ENCODE peak calls at places on chromosomes 1 and 21, in nine cellular contexts. N, V, Z, D, I, X, E, W and O are unnamed samples.

GRCh38 chr1:211591980-211592493 is 13.1 kb upstream of the SLC30A1 start:
- DNase-seq in E (no peak), I (no peak), X (no peak), V (peak), D (no peak), Z (no peak), N (no peak), W (no peak), O (no peak)

GRCh38 chr1:28392027-28392652 is 22.6 kb downstream of the PHACTR4 start:
- DNase-seq in V (peak), W (no peak), D (peak), N (no peak), X (no peak), Z (no peak), E (no peak), I (no peak), O (no peak)

GRCh38 chr1:199460933-199461332 is 566.6 kb upstream of the NR5A2 start:
- DNase-seq in E (no peak), D (no peak), W (no peak), I (no peak), N (no peak), V (no peak), Z (no peak), X (no peak), O (no peak)

GRCh38 chr1:99004270-99005141 is at the start of gene PLPPR5:
- DNase-seq in D (no peak), X (no peak), N (peak), Z (peak), W (no peak), I (peak), V (peak), E (no peak), O (peak)

GRCh38 chr1:108949044-108949443 is 14.2 kb downstream of the CLCC1 start:
- DNase-seq in W (no peak), I (no peak), V (no peak), X (no peak), E (no peak), D (no peak), Z (no peak), N (no peak), O (no peak)

GRCh38 chr21:36461918-36462486 is 17.9 kb downstream of the CLDN14 start:
- DNase-seq in V (no peak), Z (no peak), X (no peak), N (no peak), D (no peak), W (no peak), I (peak), E (no peak), O (no peak)

GRCh38 chr1:203593723-203594122 is 32.9 kb upstream of the ATP2B4 start:
- DNase-seq in Z (peak), E (no peak), D (peak), W (no peak), X (no peak), I (peak), V (peak), N (no peak), O (peak)

GRCh38 chr21:25983745-25984144 is 186.8 kb downstream of the APP start:
- DNase-seq in W (no peak), E (no peak), Z (no peak), X (no peak), N (no peak), D (no peak), V (no peak), I (peak), O (no peak)

GRCh38 chr1:110572751-110573150 is 33.4 kb downstream of the KCNA2 start:
- DNase-seq in V (no peak), X (no peak), W (no peak), N (no peak), Z (no peak), D (no peak), I (no peak), E (no peak), O (no peak)

GRCh38 chr1:90727917-90728655 is 11.0 kb upstream of the BARHL2 start:
- DNase-seq in E (no peak), Z (no peak), V (no peak), W (no peak), X (no peak), N (no peak), I (no peak), D (no peak), O (no peak)

GRCh38 chr21:15210235-15210678 is 145.5 kb upstream of the NRIP1 start:
- DNase-seq in N (no peak), Z (peak), D (peak), V (peak), X (no peak), W (peak), E (peak), I (peak), O (no peak)

GRCh38 chr1:151593651-151594625 is 17.9 kb upstream of the SNX27 start:
- DNase-seq in X (no peak), Z (peak), E (peak), D (peak), N (peak), I (peak), V (peak), W (no peak), O (peak)

GRCh38 chr1:222288056-222288455 is 259.8 kb downstream of the HHIPL2 start:
- DNase-seq in E (no peak), Z (no peak), V (peak), X (no peak), I (no peak), D (peak), N (no peak), W (peak), O (no peak)

GRCh38 chr1:147760481-147761260 is at the start of gene GJA5:
- DNase-seq in E (no peak), N (no peak), W (no peak), D (no peak), Z (no peak), V (peak), X (no peak), I (no peak), O (no peak)

GRCh38 chr1:228371741-228372182 is 34.9 kb downstream of the TRIM11 start:
- DNase-seq in E (no peak), Z (no peak), I (no peak), N (no peak), V (no peak), W (no peak), D (no peak), X (no peak), O (no peak)

GRCh38 chr1:236673284-236673919 is 12.9 kb upstream of the ACTN2 start:
- DNase-seq in Z (no peak), N (no peak), V (no peak), E (no peak), W (no peak), X (no peak), I (no peak), D (no peak), O (no peak)

DNA sequence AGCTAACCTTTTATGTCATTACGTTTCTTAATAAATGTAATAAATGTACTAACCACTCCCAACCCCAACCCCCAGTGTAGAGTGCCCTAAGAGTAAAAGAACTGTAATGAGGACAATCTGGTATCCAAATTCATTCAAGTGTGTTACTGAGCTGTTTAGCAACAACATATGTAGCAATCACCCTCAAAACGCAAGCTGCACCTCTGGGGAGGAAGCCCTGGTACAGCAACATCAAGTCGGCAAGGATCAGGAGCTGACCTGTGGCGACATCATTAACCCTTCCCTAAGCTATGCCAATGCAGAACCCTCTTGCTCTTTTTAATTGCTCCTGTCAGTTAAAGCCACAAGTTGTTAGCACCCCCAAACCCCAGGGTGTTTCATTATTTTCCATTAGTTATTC is 47.1 kb downstream of the STX6 start:
- DNase-seq in D (no peak), X (no peak), I (no peak), V (no peak), Z (no peak), E (no peak), W (no peak), N (no peak), O (no peak)
- H3K4me3 ChIP-seq in D (no peak), X (no peak), I (no peak), V (no peak), Z (no peak), E (no peak), W (no peak), N (no peak), O (no peak)

GRCh38 chr1:2981981-2982614 is 39.2 kb upstream of the ACTRT2 start:
- DNase-seq in I (no peak), V (no peak), X (no peak), E (peak), D (no peak), W (no peak), N (no peak), Z (peak), O (no peak)

GRCh38 chr1:2983319-2983705 is 38.0 kb upstream of the ACTRT2 start:
- DNase-seq in D (no peak), X (no peak), N (no peak), W (no peak), I (no peak), V (no peak), Z (no peak), E (peak), O (no peak)

GRCh38 chr1:2981388-2981787 is 39.9 kb upstream of the ACTRT2 start:
- DNase-seq in X (no peak), I (no peak), N (no peak), W (no peak), V (no peak), Z (no peak), D (no peak), E (peak), O (no peak)

GRCh38 chr1:2983706-2984398 is 37.4 kb upstream of the ACTRT2 start:
- DNase-seq in I (no peak), X (no peak), N (no peak), E (no peak), V (no peak), Z (peak), W (no peak), D (no peak), O (no peak)

GRCh38 chr1:2982615-2983318 is 38.5 kb upstream of the ACTRT2 start:
- DNase-seq in E (peak), Z (peak), D (no peak), N (no peak), I (no peak), W (no peak), X (no peak), V (no peak), O (no peak)
- H3K27ac ChIP-seq in E (no peak), Z (no peak), D (no peak), N (no peak), I (no peak), W (no peak), X (no peak), V (no peak), O (no peak)

GRCh38 chr1:27098447-27099153 is 56.3 kb downstream of the SLC9A1 start:
- DNase-seq in V (no peak), Z (no peak), E (no peak), N (no peak), I (no peak), X (no peak), D (no peak), W (no peak), O (no peak)

GRCh38 chr1:27097484-27097917 is 57.4 kb downstream of the SLC9A1 start:
- DNase-seq in N (peak), W (no peak), V (peak), E (peak), D (peak), I (peak), X (no peak), Z (peak), O (peak)

GRCh38 chr1:27100797-27101491 is 54.0 kb downstream of the SLC9A1 start:
- DNase-seq in E (no peak), V (no peak), I (no peak), D (no peak), W (no peak), X (no peak), N (no peak), Z (no peak), O (no peak)

GRCh38 chr1:27099904-27100796 is 54.8 kb downstream of the SLC9A1 start:
- DNase-seq in V (peak), N (no peak), D (no peak), E (peak), Z (peak), I (no peak), X (no peak), W (no peak), O (peak)

DNA sequence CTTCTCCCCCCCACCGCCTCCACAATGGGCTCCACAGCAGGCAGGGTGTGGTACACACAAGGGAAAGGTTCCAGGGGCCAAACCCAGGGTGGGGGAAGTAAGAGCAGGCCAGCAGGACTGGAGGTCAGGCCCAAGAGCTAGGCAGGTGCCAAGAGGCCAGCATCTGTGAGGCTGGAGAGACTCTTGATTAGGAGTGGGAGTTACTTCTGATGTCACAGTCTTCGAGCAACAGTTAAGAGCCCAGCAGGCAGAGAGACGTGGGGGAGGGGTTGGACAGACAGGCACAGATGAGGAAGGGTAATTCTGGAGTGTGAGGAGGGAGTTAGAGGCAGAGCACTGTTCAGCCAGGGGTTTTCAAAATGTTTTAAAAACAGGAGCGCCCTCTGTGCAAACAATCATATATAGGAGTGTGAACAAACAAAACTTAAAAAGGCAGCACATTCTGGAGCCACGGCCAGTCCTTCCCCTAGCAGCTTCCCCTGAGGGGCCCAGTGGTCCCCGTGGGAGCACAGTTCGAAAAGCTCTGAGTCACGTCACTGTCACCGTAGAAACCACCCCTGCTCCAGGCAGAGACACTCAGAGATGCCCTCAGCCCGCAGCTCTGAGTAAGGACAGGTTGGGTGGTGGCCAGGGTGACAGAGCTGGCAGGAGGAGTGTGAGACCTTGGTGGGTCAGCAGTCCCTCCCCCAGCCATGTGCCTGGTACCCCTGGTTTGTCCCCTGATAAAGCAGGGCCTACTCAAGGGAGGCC is 55.6 kb downstream of the SLC9A1 start:
- DNase-seq in I (no peak), E (peak), D (peak), Z (peak), V (peak), X (no peak), N (peak), W (peak), O (peak)
- TF ChIP-seq CTCF in I (no peak), E (no peak), D (no peak), Z (no peak), V (no peak), X (no peak), N (no peak), W (no peak), O (no peak)

GRCh38 chr1:220894025-220894923 is 15.0 kb downstream of the HLX start:
- DNase-seq in V (no peak), I (no peak), D (no peak), E (no peak), Z (no peak), W (no peak), N (no peak), X (no peak), O (no peak)
- H3K4me3 ChIP-seq in V (peak), I (peak), D (no peak), E (no peak), Z (peak), W (peak), N (no peak), X (peak), O (no peak)

GRCh38 chr21:42806489-42807140 is 72.7 kb downstream of the WDR4 start:
- DNase-seq in W (no peak), V (no peak), I (no peak), D (no peak), E (no peak), N (no peak), Z (no peak), X (no peak), O (peak)
- H3K27ac ChIP-seq in W (no peak), V (peak), I (no peak), D (no peak), E (no peak), N (no peak), Z (no peak), X (no peak), O (peak)

GRCh38 chr21:44761747-44762208 is 39.8 kb downstream of the UBE2G2 start:
- DNase-seq in E (peak), N (no peak), Z (no peak), X (no peak), D (no peak), I (no peak), W (no peak), V (no peak), O (peak)

GRCh38 chr21:44760376-44760775 is 41.2 kb downstream of the UBE2G2 start:
- DNase-seq in E (peak), I (no peak), Z (no peak), D (no peak), V (no peak), N (no peak), W (no peak), X (no peak), O (peak)

GRCh38 chr21:44759628-44760285 is 41.9 kb downstream of the UBE2G2 start:
- DNase-seq in V (no peak), X (no peak), I (no peak), N (no peak), W (no peak), Z (no peak), D (no peak), E (peak), O (peak)

GRCh38 chr21:44762221-44763049 is 39.2 kb downstream of the UBE2G2 start:
- DNase-seq in N (no peak), W (no peak), I (no peak), X (no peak), Z (no peak), V (no peak), E (no peak), D (no peak), O (peak)

DNA sequence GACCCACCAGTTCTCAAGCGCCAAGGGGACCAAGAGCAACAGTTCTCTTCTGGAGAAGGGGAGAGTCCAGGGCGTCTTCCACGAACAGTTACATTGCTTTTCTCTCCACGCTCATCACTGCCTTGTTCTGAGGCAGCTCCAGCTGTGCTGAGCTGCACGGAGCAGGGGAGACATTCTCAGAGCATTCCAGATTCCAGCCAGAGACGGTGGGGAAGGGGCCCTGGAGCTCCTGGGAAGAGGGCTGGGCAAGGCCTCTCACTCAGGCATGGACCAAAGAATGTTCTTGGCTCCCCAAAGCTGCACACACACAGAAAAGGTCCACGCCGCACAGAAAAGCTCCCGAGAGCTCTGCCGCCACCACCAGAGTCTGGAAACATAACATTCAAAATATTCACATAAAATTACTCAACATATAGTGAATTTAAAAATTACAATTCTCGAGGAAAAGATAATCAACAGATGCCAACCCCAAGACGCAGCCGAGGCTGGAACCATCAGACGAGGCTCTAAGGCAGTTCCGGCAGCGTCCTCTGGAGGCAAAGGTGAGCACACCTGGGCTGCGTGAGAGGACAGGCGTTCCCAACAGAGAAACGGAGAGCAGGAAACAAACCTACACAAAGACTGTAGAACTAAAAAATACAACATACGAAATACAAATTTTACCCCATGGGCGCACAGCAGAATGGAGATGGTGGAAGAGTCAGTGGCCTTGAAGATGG is 40.5 kb downstream of the UBE2G2 start:
- DNase-seq in I (no peak), X (no peak), Z (no peak), V (peak), E (peak), W (no peak), D (no peak), N (no peak), O (peak)
- TF ChIP-seq CTCF in I (peak), X (no peak), Z (no peak), V (peak), E (no peak), W (no peak), D (no peak), N (no peak), O (peak)

DNA sequence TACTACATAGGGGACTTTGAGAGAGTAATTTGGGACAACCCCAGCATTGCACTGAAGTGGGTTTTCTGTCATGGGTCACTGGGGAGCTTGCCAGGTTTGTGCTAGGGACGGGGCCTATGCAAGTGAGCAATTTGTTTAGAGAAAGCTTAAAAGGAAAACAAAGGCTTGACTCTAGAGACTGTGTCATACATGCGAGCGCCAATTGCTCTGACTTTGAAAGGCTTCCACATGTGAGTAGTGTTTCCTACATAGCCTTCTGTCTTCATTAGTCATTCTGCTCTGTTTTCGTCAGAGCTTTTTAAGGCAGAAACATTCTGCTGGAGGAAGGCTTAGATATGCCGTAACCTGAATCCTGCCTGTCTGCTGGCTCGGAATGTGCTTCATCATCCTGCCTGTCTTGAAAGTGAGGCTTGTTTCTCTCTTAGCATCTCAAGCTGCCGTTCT is 28.4 kb downstream of the TRIM45 start:
- DNase-seq in N (peak), V (peak), Z (peak), D (peak), X (no peak), W (peak), E (peak), I (no peak), O (no peak)
- H3K4me3 ChIP-seq in N (no peak), V (no peak), Z (peak), D (no peak), X (no peak), W (no peak), E (no peak), I (no peak), O (no peak)

DNA sequence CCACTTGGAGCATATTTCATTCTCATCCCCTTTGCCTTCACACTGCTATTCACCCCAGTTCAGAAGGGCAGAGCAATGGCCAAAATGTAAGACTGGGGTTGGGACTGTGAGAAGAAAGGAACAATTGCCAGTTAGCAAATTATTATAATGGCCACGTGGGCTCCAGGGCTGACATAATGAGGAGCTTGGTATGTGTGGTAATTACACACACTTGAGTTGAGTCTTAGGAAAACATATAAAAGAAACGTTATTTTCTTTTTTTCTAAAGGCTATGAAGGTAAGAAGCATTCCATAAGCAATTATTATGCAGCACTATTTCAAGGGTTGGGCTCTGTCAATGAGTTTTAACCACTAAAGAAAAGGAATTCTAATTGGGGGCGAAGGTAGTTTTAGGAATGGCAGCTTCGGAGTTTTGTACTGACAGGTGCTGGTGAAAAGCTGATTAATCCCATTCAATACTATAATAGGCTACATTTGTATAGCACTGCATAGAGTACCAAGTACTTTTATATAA is 32.5 kb upstream of the BCL10 start:
- DNase-seq in E (no peak), W (no peak), Z (no peak), D (no peak), I (no peak), X (no peak), N (no peak), V (no peak), O (no peak)
- H3K27ac ChIP-seq in E (no peak), W (no peak), Z (no peak), D (peak), I (no peak), X (no peak), N (no peak), V (no peak), O (no peak)

DNA sequence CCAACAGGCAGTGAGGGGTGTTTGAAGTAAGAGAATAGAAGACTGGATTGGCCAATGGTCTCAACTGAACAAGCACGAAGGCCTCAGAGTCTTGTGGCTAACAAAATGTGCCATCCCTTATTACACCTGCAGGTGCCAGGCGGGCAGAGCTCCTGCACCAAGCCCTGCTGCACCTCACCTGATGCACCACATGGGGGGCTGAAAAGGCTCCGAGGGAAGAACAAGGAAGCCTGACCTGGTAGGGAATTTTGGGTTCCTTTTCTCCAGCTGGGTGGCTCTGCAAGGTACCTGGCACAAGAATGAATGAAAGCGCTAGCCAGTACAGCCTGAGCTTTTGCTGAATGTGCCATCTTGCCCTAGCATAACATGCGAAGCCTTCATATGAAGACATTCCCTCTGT is 9.7 kb downstream of the HSD3B1 start:
- DNase-seq in Z (no peak), N (no peak), V (no peak), W (no peak), X (no peak), I (peak), E (no peak), D (peak), O (no peak)
- TF ChIP-seq CTCF in Z (no peak), N (no peak), V (no peak), W (no peak), X (no peak), I (no peak), E (no peak), D (no peak), O (peak)